ENCODE peak calls at places on chromosomes 7 and 10, in seven cellular contexts. A, J, F, X, P, T and M are unnamed samples. For H3K27me3, the result is how much of the 10 kb centered on the place peaks cover.

GRCh38 chr7:94183289-94183749 is 179.2 kb upstream of the BET1 start:
- DNase-seq in P (peak), T (peak), J (peak), F (peak), A (peak), X (peak), M (peak)

GRCh38 chr10:11009471-11010308 is 8.0 kb upstream of the CELF2 start:
- DNase-seq in P (no peak), X (no peak), J (no peak), F (no peak), A (peak), T (no peak), M (no peak)

GRCh38 chr10:26516540-26517101 is 78.5 kb downstream of the APBB1IP start:
- DNase-seq in T (no peak), A (peak), P (peak), X (peak), F (no peak), J (no peak), M (peak)

GRCh38 chr7:114931656-114932011 is 9.7 kb downstream of the MDFIC start:
- DNase-seq in X (no peak), J (no peak), A (no peak), F (peak), T (no peak), P (no peak), M (no peak)

GRCh38 chr7:140358771-140359095 is 39.6 kb downstream of the SLC37A3 start:
- DNase-seq in X (no peak), F (no peak), J (no peak), A (no peak), T (no peak), P (no peak), M (no peak)

GRCh38 chr10:131979821-131980270 is 1.9 kb downstream of the BNIP3 start:
- DNase-seq in A (peak), T (no peak), F (no peak), X (no peak), P (peak), J (peak), M (peak)

GRCh38 chr7:32119790-32120196 is 49.6 kb upstream of the PDE1C start:
- DNase-seq in P (no peak), A (no peak), F (no peak), J (no peak), X (peak), T (no peak), M (no peak)

GRCh38 chr7:155815332-155816191 is 3.3 kb upstream of the SHH start:
- DNase-seq in T (no peak), A (peak), J (peak), X (peak), P (peak), F (peak), M (peak)

GRCh38 chr7:47635091-47636090 is 53.5 kb upstream of the TNS3 start:
- DNase-seq in P (peak), F (no peak), A (no peak), X (peak), J (peak), T (no peak), M (peak)

GRCh38 chr7:85162743-85163142 is 24.1 kb downstream of the SEMA3D start:
- DNase-seq in P (no peak), J (no peak), X (no peak), T (no peak), A (peak), F (no peak), M (no peak)

GRCh38 chr10:48251525-48252353 is 22.8 kb downstream of the FRMPD2 start:
- DNase-seq in A (no peak), F (no peak), J (peak), X (peak), P (no peak), T (no peak), M (no peak)

GRCh38 chr10:31977440-31978157 is 49.0 kb upstream of the ARHGAP12 start:
- DNase-seq in P (no peak), X (no peak), F (no peak), A (peak), J (peak), T (no peak), M (no peak)

GRCh38 chr10:123570051-123570897 is 95.9 kb upstream of the GPR26 start:
- DNase-seq in A (no peak), P (no peak), F (no peak), J (no peak), X (no peak), T (no peak), M (no peak)

GRCh38 chr7:80659120-80660055 is 20.9 kb downstream of the CD36 start:
- DNase-seq in A (peak), P (peak), F (peak), X (peak), T (peak), J (peak), M (peak)

GRCh38 chr10:79304479-79305087 is 42.7 kb upstream of the PPIF start:
- DNase-seq in X (no peak), A (no peak), J (peak), T (no peak), F (no peak), P (no peak), M (no peak)

GRCh38 chr10:118692911-118693310 is 61.9 kb downstream of the CACUL1 start:
- DNase-seq in P (no peak), T (no peak), A (peak), X (no peak), J (peak), F (no peak), M (no peak)

GRCh38 chr7:156659961-156660360 is 19.4 kb downstream of the RNF32 start:
- DNase-seq in T (no peak), A (no peak), P (no peak), J (no peak), F (no peak), X (no peak), M (no peak)

GRCh38 chr10:116767235-116767634 is 24.9 kb upstream of the HSPA12A start:
- DNase-seq in P (no peak), T (no peak), J (no peak), F (no peak), X (peak), A (peak), M (peak)

GRCh38 chr10:99399664-99400063 is 30.8 kb downstream of the GOT1 start:
- DNase-seq in F (no peak), X (no peak), J (no peak), P (no peak), A (no peak), T (no peak), M (no peak)

GRCh38 chr7:22694597-22695207 is 32.3 kb upstream of the IL6 start:
- DNase-seq in P (no peak), J (no peak), X (no peak), A (peak), F (peak), T (no peak), M (no peak)

GRCh38 chr10:125123363-125124113 is 36.8 kb downstream of the CTBP2 start:
- DNase-seq in A (peak), P (no peak), T (peak), F (no peak), X (no peak), J (peak), M (no peak)

GRCh38 chr7:112009081-112009480 is 197.1 kb downstream of the DOCK4 start:
- DNase-seq in X (no peak), A (peak), T (no peak), P (no peak), J (peak), F (peak), M (no peak)

GRCh38 chr7:41096921-41097320 is 606.0 kb downstream of the INHBA start:
- DNase-seq in A (peak), P (no peak), T (no peak), X (no peak), F (no peak), J (no peak), M (no peak)

GRCh38 chr7:114879554-114879953 is 42.3 kb upstream of the MDFIC start:
- DNase-seq in P (no peak), J (no peak), X (no peak), A (peak), F (no peak), T (no peak), M (no peak)

GRCh38 chr10:130003166-130003565 is 39.1 kb upstream of the EBF3 start:
- DNase-seq in P (no peak), X (no peak), A (no peak), F (no peak), J (no peak), T (no peak), M (no peak)

GRCh38 chr7:101436857-101437576 is 74.3 kb downstream of the COL26A1 start:
- DNase-seq in J (peak), F (no peak), P (peak), T (peak), X (peak), A (no peak), M (no peak)

GRCh38 chr7:101432316-101432715 is 69.6 kb downstream of the COL26A1 start:
- DNase-seq in T (no peak), X (no peak), A (no peak), J (no peak), P (no peak), F (no peak), M (no peak)

GRCh38 chr7:101435461-101436225 is 73.0 kb downstream of the COL26A1 start:
- DNase-seq in P (peak), A (no peak), F (no peak), J (no peak), X (peak), T (no peak), M (peak)

GRCh38 chr7:101433688-101434087 is 71.0 kb downstream of the COL26A1 start:
- DNase-seq in T (no peak), J (no peak), P (no peak), F (no peak), A (no peak), X (no peak), M (no peak)

DNA sequence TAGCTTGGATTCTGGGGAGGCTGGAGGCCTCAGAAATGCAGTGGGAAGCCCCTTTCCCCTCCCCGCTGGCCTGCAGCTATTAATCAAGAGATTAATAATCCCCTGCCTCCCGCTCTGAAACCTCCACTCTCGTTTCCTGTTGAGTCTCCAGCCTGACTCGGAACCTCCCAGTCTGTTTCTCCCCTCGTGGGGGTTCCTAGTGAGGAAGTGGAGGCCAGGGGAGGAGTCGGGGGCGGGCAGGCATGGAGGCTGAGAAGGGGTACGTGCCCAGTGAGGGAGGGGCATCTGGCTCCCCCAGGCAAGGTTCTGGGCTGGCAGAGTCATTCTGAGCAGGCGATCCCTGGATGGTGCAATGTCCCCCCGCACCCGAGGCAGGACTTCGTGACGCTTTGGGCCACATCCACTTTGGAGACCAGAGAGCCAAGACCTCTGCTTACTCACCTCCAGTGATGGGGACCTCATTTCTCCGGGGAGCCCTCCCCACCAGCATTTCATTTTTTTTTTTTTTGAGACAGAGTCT is 73.6 kb downstream of the COL26A1 start:
- DNase-seq in A (no peak), T (no peak), J (no peak), F (no peak), X (no peak), P (no peak), M (no peak)
- H3K27me3 ChIP-seq in A (under half), T (under half), J (under half), F (half or more), X (under half), P (under half), M (under half)

GRCh38 chr7:27134392-27134791 is 3.8 kb upstream of the HOXA4 start:
- DNase-seq in P (no peak), T (no peak), J (peak), X (no peak), A (peak), F (no peak), M (no peak)

GRCh38 chr7:27132214-27132613 is 1.7 kb upstream of the HOXA4 start:
- DNase-seq in A (no peak), F (no peak), X (no peak), J (no peak), T (no peak), P (no peak), M (no peak)

GRCh38 chr7:27131390-27131819 is 848 bp upstream of the HOXA4 start:
- DNase-seq in J (no peak), P (no peak), T (no peak), A (peak), F (no peak), X (no peak), M (no peak)

GRCh38 chr7:27133409-27134157 is 3.0 kb upstream of the HOXA4 start:
- DNase-seq in P (no peak), F (no peak), T (no peak), X (no peak), J (no peak), A (no peak), M (no peak)

GRCh38 chr7:27132978-27133377 is 2.4 kb upstream of the HOXA4 start:
- DNase-seq in T (no peak), X (no peak), J (no peak), P (no peak), A (no peak), F (no peak), M (no peak)
- TF ChIP-seq EZH2phosphoT487 in T (no peak), X (no peak), J (no peak), P (no peak), A (no peak), F (no peak), M (no peak)

DNA sequence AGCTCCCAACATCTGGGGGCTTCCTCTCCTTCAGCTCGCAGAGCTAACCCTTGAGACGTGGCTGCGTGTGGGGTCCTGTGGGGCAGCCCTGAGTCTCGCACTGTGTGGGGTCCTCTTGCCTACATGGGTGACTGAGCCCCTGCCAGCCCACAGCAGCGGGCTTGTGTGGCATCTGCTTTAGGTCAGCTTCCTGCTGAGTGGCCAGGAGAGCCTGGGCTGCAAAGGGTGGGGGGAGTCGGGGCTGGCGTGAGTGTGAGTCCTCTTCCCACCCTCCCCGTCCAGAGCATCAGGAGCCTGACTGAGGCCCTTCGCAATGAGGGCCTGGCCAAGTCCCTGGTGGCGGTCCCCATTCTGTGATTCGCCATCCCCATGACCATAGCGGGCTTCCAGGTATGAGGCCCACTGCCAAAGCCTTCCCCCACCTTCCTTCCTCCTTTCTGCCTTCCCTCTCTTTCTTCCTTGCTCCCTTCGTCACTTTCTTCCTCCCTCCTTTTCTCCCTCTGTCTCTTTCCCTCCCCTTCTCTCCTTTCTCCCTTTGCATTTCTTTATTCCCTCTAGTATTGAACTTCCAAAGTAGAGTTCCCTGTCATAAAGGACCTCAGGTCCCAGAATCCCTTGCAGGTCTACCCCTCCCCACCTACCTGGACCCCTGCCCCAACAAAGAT is 85.2 kb downstream of the CDH23 start:
- DNase-seq in P (no peak), T (no peak), F (no peak), A (no peak), X (no peak), J (no peak), M (no peak)
- H3K27me3 ChIP-seq in P (under half), T (under half), F (half or more), A (under half), X (under half), J (half or more), M (under half)

DNA sequence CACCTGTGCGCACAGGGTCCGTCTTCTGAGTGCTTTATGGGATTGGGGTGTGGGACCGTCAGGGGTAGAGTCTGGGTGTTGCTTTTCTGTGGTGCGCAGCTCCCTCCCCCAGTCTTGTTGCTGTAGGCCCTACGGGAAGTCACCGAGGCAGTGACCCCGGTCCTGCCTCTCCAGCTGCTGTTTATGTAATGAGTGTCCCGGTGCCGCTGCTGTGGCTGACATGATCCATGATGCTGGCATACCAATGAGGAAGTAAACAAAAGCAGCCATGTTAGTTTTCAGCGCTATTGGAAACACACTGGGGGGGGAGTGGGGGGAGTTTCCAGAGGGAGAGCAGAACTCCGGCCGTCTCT is 1.1 kb downstream of the TRIM8 start:
- DNase-seq in P (no peak), A (no peak), F (no peak), X (peak), T (peak), J (peak), M (peak)
- TF ChIP-seq EZH2phosphoT487 in P (no peak), A (no peak), F (no peak), X (no peak), T (no peak), J (no peak), M (no peak)

DNA sequence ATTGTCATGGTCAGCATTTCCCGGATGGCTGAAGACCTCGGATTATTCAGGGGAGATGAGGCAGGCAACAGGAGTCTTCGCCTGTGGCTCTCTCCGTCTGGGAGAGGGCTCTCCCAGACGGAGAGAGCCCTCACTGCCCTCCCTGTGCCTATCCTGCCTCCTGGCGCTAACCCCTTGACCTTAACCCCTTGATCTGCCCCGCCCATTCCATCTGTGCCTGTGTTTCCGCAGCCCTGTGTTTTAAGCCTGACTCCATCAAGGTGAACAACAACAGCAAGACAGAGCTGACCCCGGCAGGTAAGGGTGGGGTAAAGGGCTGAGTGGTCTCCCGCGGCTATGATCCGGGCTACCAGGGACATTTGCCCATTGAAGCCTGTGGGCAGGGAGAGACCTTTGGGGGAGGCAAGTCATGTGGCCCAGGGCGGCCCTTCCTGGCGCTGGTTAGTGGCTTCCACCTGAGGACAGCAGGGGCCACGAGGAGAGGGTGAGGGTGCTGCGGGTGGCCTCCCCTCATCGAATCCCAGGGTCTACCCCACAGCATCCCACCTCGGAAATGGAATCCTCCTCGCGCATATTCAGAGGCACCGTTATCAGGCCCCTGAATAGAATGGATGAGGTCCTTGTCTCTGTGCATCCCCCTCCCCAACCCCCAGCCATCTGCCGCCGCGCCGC is 4.2 kb upstream of the MUC12 start:
- DNase-seq in X (peak), F (no peak), J (no peak), P (no peak), A (no peak), T (no peak), M (no peak)
- H3K27me3 ChIP-seq in X (under half), F (half or more), J (under half), P (half or more), A (half or more), T (under half), M (half or more)

GRCh38 chr10:19930936-19931859 is 115.0 kb downstream of the PLXDC2 start:
- DNase-seq in J (peak), X (peak), A (peak), T (no peak), F (no peak), P (no peak), M (peak)
- TF ChIP-seq EZH2phosphoT487 in J (no peak), X (no peak), A (no peak), T (no peak), F (no peak), P (no peak), M (no peak)

GRCh38 chr10:100570518-100570865 is 34.7 kb downstream of the HIF1AN start:
- DNase-seq in A (no peak), T (no peak), P (no peak), X (no peak), J (no peak), F (no peak), M (no peak)

GRCh38 chr10:100571069-100571817 is 35.5 kb downstream of the HIF1AN start:
- DNase-seq in F (no peak), X (no peak), T (no peak), J (no peak), P (no peak), A (no peak), M (no peak)

GRCh38 chr10:100567826-100568225 is 32.1 kb downstream of the HIF1AN start:
- DNase-seq in T (no peak), X (no peak), F (no peak), A (no peak), J (no peak), P (no peak), M (no peak)

GRCh38 chr10:100568937-100569336 is 33.2 kb downstream of the HIF1AN start:
- DNase-seq in A (no peak), J (no peak), P (no peak), T (no peak), F (no peak), X (no peak), M (no peak)

GRCh38 chr10:100569687-100570517 is 34.2 kb downstream of the HIF1AN start:
- DNase-seq in J (no peak), A (no peak), X (peak), T (peak), F (no peak), P (peak), M (no peak)
- H3K27me3 ChIP-seq in J (under half), A (half or more), X (under half), T (under half), F (under half), P (half or more), M (half or more)